ENCODE peak calls at places on chromosome 4, in six cellular contexts. K, A, X, R, M and N are unnamed samples.

GRCh38 chr4:156173937-156174336 is 220.3 kb upstream of the CTSO start:
- DNase-seq in A (no peak), K (no peak), R (no peak), X (no peak), M (no peak), N (no peak)

GRCh38 chr4:155999743-156000142 is 46.1 kb upstream of the CTSO start:
- DNase-seq in M (no peak), R (no peak), K (no peak), X (no peak), A (no peak), N (no peak)

GRCh38 chr4:105767579-105767978 is 59.0 kb downstream of the GSTCD start:
- DNase-seq in K (no peak), R (no peak), A (no peak), M (no peak), X (no peak), N (no peak)

GRCh38 chr4:52989865-52990264 is 127.7 kb downstream of the RASL11B start:
- DNase-seq in K (no peak), M (no peak), X (no peak), R (no peak), A (no peak), N (no peak)

GRCh38 chr4:8410641-8411271 is 29.8 kb downstream of the ACOX3 start:
- DNase-seq in A (no peak), R (no peak), X (peak), K (no peak), M (peak), N (no peak)

GRCh38 chr4:7415927-7416686 is 18.6 kb downstream of the PSAPL1 start:
- DNase-seq in K (no peak), A (peak), R (no peak), X (no peak), M (no peak), N (no peak)

GRCh38 chr4:5500165-5500564 is 208.2 kb downstream of the EVC2 start:
- DNase-seq in A (no peak), M (no peak), K (no peak), R (no peak), X (no peak), N (no peak)

GRCh38 chr4:165864228-165864627 is 8.8 kb upstream of the TLL1 start:
- DNase-seq in A (no peak), X (no peak), K (no peak), R (no peak), M (no peak), N (no peak)

GRCh38 chr4:74320559-74321118 is 12.4 kb downstream of the EPGN start:
- DNase-seq in X (peak), K (no peak), M (peak), R (peak), A (peak), N (no peak)

GRCh38 chr4:39044947-39045734 is 12.9 kb upstream of the TMEM156 start:
- DNase-seq in K (no peak), A (peak), R (peak), X (peak), M (no peak), N (no peak)

GRCh38 chr4:169823685-169824084 is 65.9 kb upstream of the HPF1 start:
- DNase-seq in K (no peak), M (peak), R (peak), A (no peak), X (no peak), N (no peak)

GRCh38 chr4:133186210-133186609 is 37.1 kb downstream of the PCDH10 start:
- DNase-seq in M (no peak), X (no peak), A (no peak), K (no peak), R (no peak), N (no peak)

GRCh38 chr4:87838207-87838606 is 5.4 kb downstream of the MEPE start:
- DNase-seq in M (no peak), A (no peak), X (no peak), R (no peak), K (no peak), N (no peak)

GRCh38 chr4:40842318-40842717 is 92.6 kb downstream of the NSUN7 start:
- DNase-seq in X (no peak), A (no peak), M (no peak), K (no peak), R (no peak), N (no peak)

GRCh38 chr4:150072906-150073714 is 5.1 kb upstream of the DCLK2 start:
- DNase-seq in X (no peak), A (no peak), K (no peak), M (no peak), R (no peak), N (no peak)

GRCh38 chr4:78612398-78613005 is 60.9 kb downstream of the ANXA3 start:
- DNase-seq in R (peak), A (no peak), X (peak), M (peak), K (no peak), N (no peak)

GRCh38 chr4:158850800-158851644 is 82.2 kb downstream of the FNIP2 start:
- DNase-seq in R (no peak), A (no peak), M (no peak), X (peak), K (no peak), N (no peak)

GRCh38 chr4:67885727-67886126 is 1.9 kb upstream of the TMPRSS11D start:
- DNase-seq in A (no peak), R (no peak), M (no peak), K (no peak), X (peak), N (no peak)

GRCh38 chr4:151195801-151196200 is 81.2 kb upstream of the PRSS48 start:
- DNase-seq in A (no peak), X (peak), K (no peak), R (no peak), M (no peak), N (no peak)

GRCh38 chr4:11079171-11079570 is 349.5 kb downstream of the HS3ST1 start:
- DNase-seq in R (no peak), K (no peak), M (no peak), A (no peak), X (no peak), N (no peak)

GRCh38 chr4:24564488-24564887 is 19.9 kb downstream of the DHX15 start:
- DNase-seq in R (no peak), K (no peak), A (no peak), X (no peak), M (no peak), N (no peak)

GRCh38 chr4:88333741-88334405 is 44.8 kb upstream of the HERC6 start:
- DNase-seq in K (no peak), X (no peak), A (no peak), M (no peak), R (no peak), N (no peak)

GRCh38 chr4:101238706-101239105 is 108.6 kb downstream of the PPP3CA start:
- DNase-seq in A (no peak), M (no peak), X (peak), K (no peak), R (no peak), N (no peak)

GRCh38 chr4:82415922-82416365 is 14.3 kb downstream of the HNRNPDL start:
- DNase-seq in X (no peak), R (no peak), K (no peak), M (no peak), A (no peak), N (no peak)

GRCh38 chr4:1471443-1472147 is 65.4 kb upstream of the NKX1-1 start:
- DNase-seq in A (peak), R (no peak), M (no peak), X (no peak), K (no peak), N (no peak)

GRCh38 chr4:22235798-22236197 is 280.1 kb downstream of the ADGRA3 start:
- DNase-seq in M (no peak), X (no peak), K (no peak), A (no peak), R (no peak), N (no peak)

GRCh38 chr4:96525901-96526300 is 686.0 kb downstream of the PDHA2 start:
- DNase-seq in X (no peak), A (no peak), R (no peak), K (no peak), M (no peak), N (no peak)

GRCh38 chr4:54225671-54226398 is 3.3 kb upstream of the PDGFRA start:
- DNase-seq in R (no peak), X (no peak), M (no peak), K (no peak), A (no peak), N (no peak)

GRCh38 chr4:122819708-122820449 is 6.8 kb upstream of the FGF2 start:
- DNase-seq in K (no peak), A (no peak), X (no peak), R (no peak), M (no peak), N (no peak)

DNA sequence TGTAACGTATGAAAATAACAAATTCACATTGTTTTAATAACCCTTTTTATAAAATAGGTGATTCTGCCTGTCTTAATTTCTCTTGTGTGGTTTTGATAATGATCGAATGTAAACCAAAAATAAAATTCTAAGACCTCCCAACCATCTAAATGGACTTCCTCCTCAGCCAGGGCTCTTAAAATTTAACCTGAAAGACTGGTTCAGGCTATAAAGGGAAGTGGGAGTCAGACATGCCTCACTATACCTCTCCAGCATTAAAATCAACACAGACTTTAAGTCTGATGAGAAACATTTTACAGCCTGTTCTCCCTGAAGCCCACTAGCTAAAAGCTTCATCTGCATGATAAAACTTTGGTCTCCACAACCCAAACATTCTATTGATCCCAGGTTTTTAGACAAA is 97.6 kb upstream of the STIM2 start:
- DNase-seq in A (no peak), M (no peak), K (no peak), X (no peak), R (no peak), N (no peak)
- H3K27ac ChIP-seq in A (no peak), M (no peak), K (no peak), X (no peak), R (no peak), N (no peak)

DNA sequence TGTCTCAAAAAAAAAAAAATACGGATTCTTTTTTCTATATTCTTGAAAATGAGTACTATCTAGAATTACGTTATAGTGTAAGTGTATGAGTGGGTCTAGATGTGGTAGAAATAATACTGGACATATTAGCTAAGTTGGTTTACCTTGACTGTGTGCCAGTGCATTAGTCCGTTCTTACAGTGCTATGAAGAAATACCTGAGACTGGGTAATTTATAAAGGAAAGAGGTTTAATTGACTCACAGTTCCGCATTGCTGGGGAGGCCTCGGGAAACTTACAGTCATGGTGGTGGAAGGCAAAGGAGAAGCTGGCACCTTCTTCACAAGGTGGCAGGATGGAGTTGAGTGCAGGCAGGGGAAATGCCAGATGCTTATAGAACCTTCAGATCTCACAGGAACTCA is 92.4 kb downstream of the ARHGAP10 start:
- DNase-seq in A (no peak), M (no peak), K (no peak), R (no peak), X (no peak), N (no peak)
- H3K27ac ChIP-seq in A (no peak), M (peak), K (no peak), R (no peak), X (no peak), N (no peak)

GRCh38 chr4:110620352-110621327 is 2.2 kb downstream of the PITX2 start:
- DNase-seq in K (no peak), M (peak), R (no peak), X (no peak), A (no peak), N (no peak)
- H3K27ac ChIP-seq in K (no peak), M (no peak), R (no peak), X (no peak), A (no peak), N (no peak)

GRCh38 chr4:56468097-56468422 is 643 bp downstream of the SRP72 start:
- DNase-seq in M (peak), A (no peak), X (peak), R (peak), K (no peak), N (no peak)
- H3K27ac ChIP-seq in M (peak), A (peak), X (peak), R (peak), K (peak), N (no peak)

GRCh38 chr4:128347175-128347868 is 59.7 kb upstream of the PGRMC2 start:
- DNase-seq in X (no peak), K (no peak), R (peak), A (no peak), M (no peak), N (no peak)
- H3K27ac ChIP-seq in X (no peak), K (no peak), R (no peak), A (no peak), M (no peak), N (no peak)